ENCODE peak calls at places on chromosome 20, in six cellular contexts. U is germinal center, C is HCT116, F is lung, B is nephron progenitor cell, H is lower leg skin. P is an unnamed sample.

GRCh38 chr20:57787969-57788781 is 78.4 kb upstream of the PMEPA1 start:
- DNase-seq in C (no peak), U (no peak), B (no peak), H (no peak), F (no peak), P (no peak)

GRCh38 chr20:49821850-49822249 is 9.2 kb downstream of the SLC9A8 start:
- DNase-seq in B (no peak), U (no peak), H (no peak), C (no peak), F (no peak), P (no peak)

GRCh38 chr20:14775778-14776177 is 438.4 kb upstream of the FLRT3 start:
- DNase-seq in C (peak; percentile 8), B (no peak), H (peak; percentile 71), F (no peak), U (no peak), P (no peak)

GRCh38 chr20:41418031-41418430 is 51.4 kb upstream of the EMILIN3 start:
- DNase-seq in B (no peak), U (no peak), F (no peak), C (no peak), H (no peak), P (no peak)

GRCh38 chr20:59561228-59561605 is 43.1 kb upstream of the PHACTR3 start:
- DNase-seq in C (no peak), H (no peak), U (no peak), B (no peak), F (no peak), P (no peak)

GRCh38 chr20:3811421-3812258 is 8.7 kb upstream of the AP5S1 start:
- DNase-seq in F (peak; percentile 98), C (peak; percentile 93), H (peak; percentile 97), U (no peak), B (no peak), P (peak; percentile 80)

GRCh38 chr20:24160563-24161355 is 172.2 kb upstream of the GGTLC1 start:
- DNase-seq in U (peak; percentile 17), F (peak; percentile 48), H (no peak), B (peak; percentile 51), C (no peak), P (no peak)

GRCh38 chr20:64228751-64229518 is 26.6 kb upstream of the PCMTD2 start:
- DNase-seq in C (no peak), F (no peak), H (no peak), U (no peak), B (no peak), P (no peak)

GRCh38 chr20:10006461-10006860 is 28.3 kb upstream of the ANKEF1 start:
- DNase-seq in B (no peak), C (no peak), F (no peak), H (no peak), U (no peak), P (no peak)

GRCh38 chr20:11232896-11233295 is 559.1 kb upstream of the JAG1 start:
- DNase-seq in U (no peak), F (no peak), B (no peak), C (no peak), H (no peak), P (no peak)

GRCh38 chr20:62376112-62377063 is 9.3 kb upstream of the LAMA5 start:
- DNase-seq in U (no peak), B (peak; percentile 70), H (no peak), C (no peak), F (peak; percentile 56), P (no peak)

GRCh38 chr20:62583424-62583920 is 58.8 kb upstream of the SLCO4A1 start:
- DNase-seq in B (no peak), C (no peak), H (no peak), F (no peak), U (no peak), P (no peak)

GRCh38 chr20:9389321-9389720 is 125.1 kb upstream of the LAMP5 start:
- DNase-seq in U (no peak), B (no peak), C (no peak), F (no peak), H (no peak), P (no peak)

GRCh38 chr20:10783660-10784336 is 110.0 kb upstream of the JAG1 start:
- DNase-seq in U (no peak), C (no peak), B (no peak), H (no peak), F (no peak), P (no peak)

GRCh38 chr20:9926007-9926406 is 87.1 kb upstream of the PAK5 start:
- DNase-seq in H (no peak), F (no peak), B (no peak), C (no peak), U (no peak), P (no peak)

GRCh38 chr20:62997626-62998025 is 9.1 kb downstream of the BHLHE23 start:
- DNase-seq in U (no peak), H (no peak), F (no peak), C (no peak), B (no peak), P (no peak)

GRCh38 chr20:53608456-53609413 is 15.1 kb upstream of the ZNF217 start:
- DNase-seq in C (no peak), U (no peak), H (no peak), B (no peak), F (no peak), P (no peak)

GRCh38 chr20:33656783-33657703 is 5.1 kb upstream of the C20orf144 start:
- DNase-seq in F (no peak), C (no peak), H (no peak), B (no peak), U (no peak), P (no peak)

GRCh38 chr20:45011108-45011526 is 44.8 kb downstream of the STK4 start:
- DNase-seq in H (peak; percentile 65), U (peak; percentile 42), B (peak; percentile 49), F (peak; percentile 32), C (peak; percentile 36), P (no peak)

GRCh38 chr20:37519508-37520416 is 1.3 kb upstream of the NNAT start:
- DNase-seq in C (no peak), B (peak; percentile 33), H (no peak), U (no peak), F (no peak), P (no peak)

GRCh38 chr20:37558306-37558705 is 30.6 kb upstream of the BLCAP start:
- DNase-seq in U (no peak), F (no peak), C (no peak), B (no peak), H (no peak), P (no peak)

GRCh38 chr20:12198281-12198680 is 280.6 kb downstream of the BTBD3 start:
- DNase-seq in C (no peak), U (no peak), H (no peak), F (no peak), B (no peak), P (no peak)

GRCh38 chr20:53723621-53724020 is 130.0 kb upstream of the ZNF217 start:
- DNase-seq in H (no peak), C (no peak), B (no peak), U (no peak), F (no peak), P (no peak)

GRCh38 chr20:58131111-58131510 is 97.3 kb downstream of the ANKRD60 start:
- DNase-seq in F (no peak), C (no peak), B (peak; percentile 32), U (no peak), H (peak; percentile 47), P (no peak)

GRCh38 chr20:1438361-1438760 is 28.3 kb downstream of the NSFL1C start:
- DNase-seq in H (no peak), C (no peak), U (no peak), F (no peak), B (no peak), P (no peak)

GRCh38 chr20:37316116-37316774 is 26.8 kb downstream of the MANBAL start:
- DNase-seq in C (no peak), F (no peak), B (peak; percentile 15), H (no peak), U (peak; percentile 81), P (no peak)

GRCh38 chr20:48102821-48103635 is 317.7 kb upstream of the SULF2 start:
- DNase-seq in B (no peak), H (no peak), C (no peak), F (no peak), U (no peak), P (no peak)

GRCh38 chr20:59643616-59644061 is 39.3 kb downstream of the PHACTR3 start:
- DNase-seq in B (no peak), U (no peak), F (peak; percentile 22), H (no peak), C (no peak), P (peak; percentile 30)

GRCh38 chr20:25669826-25670422 is 26.7 kb downstream of the ZNF337 start:
- DNase-seq in C (no peak), B (no peak), H (no peak), U (no peak), F (no peak), P (no peak)

GRCh38 chr20:41643504-41643938 is 25.3 kb upstream of the CHD6 start:
- DNase-seq in U (no peak), B (no peak), H (no peak), F (peak; percentile 66), C (peak; percentile 6), P (no peak)

GRCh38 chr20:19560876-19561480 is 197.1 kb upstream of the RIN2 start:
- DNase-seq in F (no peak), H (no peak), B (no peak), C (no peak), U (no peak), P (no peak)

GRCh38 chr20:3239026-3239866 is at the start of gene SLC4A11:
- DNase-seq in H (peak; percentile 46), B (peak; percentile 57), U (peak; percentile 58), C (peak; percentile 54), F (peak; percentile 52), P (peak; percentile 60)

GRCh38 chr20:24070679-24071078 is 82.1 kb upstream of the GGTLC1 start:
- DNase-seq in B (no peak), C (no peak), F (no peak), H (no peak), U (no peak), P (no peak)

GRCh38 chr20:58850693-58851174 is at the start of gene GNAS-AS1:
- DNase-seq in B (peak; percentile 91), C (no peak), U (peak; percentile 95), H (peak; percentile 37), F (peak; percentile 80), P (peak; percentile 56)

GRCh38 chr20:46255440-46256104 is 52.7 kb downstream of the CDH22 start:
- DNase-seq in C (peak; percentile 69), U (no peak), F (peak; percentile 86), H (peak; percentile 41), B (no peak), P (no peak)

P was measured in stimulated activated effector memory CD8-positive, alpha-beta T cell treated with anti-CD3 and anti-CD28 coated beads, Interleukin-12 subunit alpha, Interleukin-12 subunit beta, amount 100 ng/mL, for 72 hours.